ENCODE peak calls at places on chromosomes 3 and 15, in six cellular contexts. One of them, this sample, is unnamed.

GRCh38 chr15:65303687-65304392 is 637 bp upstream of the RNU5B-1 start:
- DNase-seq in DMS153: peak
- DNase-seq in left colon: peak
- DNase-seq in HS-5: peak
- DNase-seq in ACHN: peak
- DNase-seq in Peyer's patch: peak
- DNase-seq in this sample: no peak

GRCh38 chr3:187974857-187975257 is 179.1 kb upstream of the LPP start:
- DNase-seq in ACHN: no peak
- DNase-seq in Peyer's patch: no peak
- DNase-seq in HS-5: no peak
- DNase-seq in DMS153: no peak
- DNase-seq in left colon: no peak
- DNase-seq in this sample: no peak

GRCh38 chr3:186461141-186461540 is 83.0 kb downstream of the CRYGS start:
- DNase-seq in HS-5: peak
- DNase-seq in DMS153: no peak
- DNase-seq in ACHN: peak
- DNase-seq in left colon: no peak
- DNase-seq in Peyer's patch: no peak
- DNase-seq in this sample: no peak

GRCh38 chr15:78263351-78263781 is 996 bp upstream of the DNAJA4 start:
- DNase-seq in ACHN: no peak
- DNase-seq in DMS153: no peak
- DNase-seq in left colon: peak
- DNase-seq in HS-5: no peak
- DNase-seq in Peyer's patch: no peak
- DNase-seq in this sample: no peak

GRCh38 chr15:90232941-90233700 is 620 bp downstream of the CIB1 start:
- DNase-seq in HS-5: peak
- DNase-seq in ACHN: peak
- DNase-seq in Peyer's patch: peak
- DNase-seq in DMS153: peak
- DNase-seq in left colon: peak
- DNase-seq in this sample: peak

GRCh38 chr15:47561102-47561501 is 156.2 kb upstream of the SEMA6D start:
- DNase-seq in left colon: no peak
- DNase-seq in DMS153: no peak
- DNase-seq in ACHN: no peak
- DNase-seq in HS-5: no peak
- DNase-seq in Peyer's patch: no peak
- DNase-seq in this sample: no peak

GRCh38 chr3:50805321-50805720 is 130.6 kb downstream of the DOCK3 start:
- DNase-seq in left colon: no peak
- DNase-seq in Peyer's patch: no peak
- DNase-seq in HS-5: no peak
- DNase-seq in ACHN: no peak
- DNase-seq in DMS153: no peak
- DNase-seq in this sample: no peak

GRCh38 chr3:172466553-172467130 is 18.4 kb upstream of the GHSR start:
- DNase-seq in HS-5: no peak
- DNase-seq in DMS153: no peak
- DNase-seq in Peyer's patch: no peak
- DNase-seq in left colon: no peak
- DNase-seq in ACHN: no peak
- DNase-seq in this sample: no peak

GRCh38 chr3:13018039-13018431 is 55.2 kb downstream of the IQSEC1 start:
- DNase-seq in Peyer's patch: no peak
- DNase-seq in HS-5: no peak
- DNase-seq in ACHN: no peak
- DNase-seq in DMS153: no peak
- DNase-seq in left colon: no peak
- DNase-seq in this sample: peak

GRCh38 chr3:69329897-69330296 is 56.0 kb downstream of the FRMD4B start:
- DNase-seq in ACHN: no peak
- DNase-seq in DMS153: no peak
- DNase-seq in left colon: no peak
- DNase-seq in Peyer's patch: no peak
- DNase-seq in HS-5: peak
- DNase-seq in this sample: no peak

GRCh38 chr3:16987141-16987540 is 102.4 kb downstream of the PLCL2 start:
- DNase-seq in HS-5: no peak
- DNase-seq in left colon: no peak
- DNase-seq in ACHN: no peak
- DNase-seq in DMS153: no peak
- DNase-seq in Peyer's patch: no peak
- DNase-seq in this sample: no peak

GRCh38 chr3:42014443-42014945 is 52.6 kb upstream of the ULK4 start:
- DNase-seq in DMS153: no peak
- DNase-seq in left colon: peak
- DNase-seq in Peyer's patch: peak
- DNase-seq in ACHN: peak
- DNase-seq in HS-5: no peak
- DNase-seq in this sample: no peak

GRCh38 chr3:132661120-132661519 is 991 bp downstream of the UBA5 start:
- DNase-seq in Peyer's patch: no peak
- DNase-seq in ACHN: no peak
- DNase-seq in left colon: no peak
- DNase-seq in DMS153: no peak
- DNase-seq in HS-5: no peak
- DNase-seq in this sample: no peak